ENCODE peak calls at places on chromosomes 5 and 9, in eight cellular contexts. A is stromal cell of bone marrow, M is glutamatergic neuron, Q is non-pigmented ciliary epithelial cell, Z is pons, F is transverse colon, B is WTC11, R is neural progenitor cell. I is an unnamed sample.

GRCh38 chr9:129610473-129611301 is 10.2 kb downstream of the C9orf50 start:
- DNase-seq in R (peak), Z (no peak), A (no peak), B (peak), Q (no peak), M (peak), F (peak), I (peak)

GRCh38 chr9:8895498-8896224 is 1096.1 kb upstream of the DMAC1 start:
- DNase-seq in A (peak), R (peak), Z (peak), Q (no peak), M (no peak), F (no peak), B (no peak), I (peak)

GRCh38 chr5:2841208-2841607 is 89.7 kb upstream of the IRX2 start:
- DNase-seq in Z (no peak), A (no peak), F (no peak), B (no peak), R (no peak), M (no peak), Q (no peak), I (no peak)

GRCh38 chr9:12640866-12641636 is 52.1 kb upstream of the TYRP1 start:
- DNase-seq in Z (no peak), R (no peak), Q (no peak), F (no peak), B (no peak), M (no peak), A (no peak), I (no peak)

GRCh38 chr9:121604242-121604641 is 47.2 kb upstream of the DAB2IP start:
- DNase-seq in F (no peak), A (no peak), B (no peak), M (no peak), Q (no peak), Z (peak), R (no peak), I (peak)

GRCh38 chr9:23779220-23779619 is 46.8 kb downstream of the ELAVL2 start:
- DNase-seq in Z (no peak), A (no peak), Q (no peak), M (no peak), F (peak), B (no peak), R (peak), I (peak)

GRCh38 chr9:31320507-31320906 is 1063.9 kb upstream of the ACO1 start:
- DNase-seq in M (no peak), Q (no peak), R (no peak), B (no peak), F (no peak), A (no peak), Z (no peak), I (no peak)

GRCh38 chr5:158599132-158599531 is 500.6 kb downstream of the EBF1 start:
- DNase-seq in M (no peak), Z (no peak), R (no peak), Q (peak), B (no peak), A (no peak), F (no peak), I (no peak)

GRCh38 chr5:93277001-93277400 is 304.0 kb downstream of the NR2F1-AS1 start:
- DNase-seq in Q (no peak), M (no peak), B (no peak), Z (no peak), A (no peak), R (no peak), F (no peak), I (no peak)

GRCh38 chr5:55816342-55816741 is 34.8 kb upstream of the IL31RA start:
- DNase-seq in A (peak), Z (no peak), Q (peak), R (no peak), B (no peak), M (no peak), F (no peak), I (no peak)

GRCh38 chr5:44499381-44499780 is 110.2 kb upstream of the FGF10 start:
- DNase-seq in B (no peak), Q (no peak), R (no peak), F (no peak), A (no peak), M (no peak), Z (no peak), I (no peak)

GRCh38 chr5:112346411-112347044 is 72.5 kb downstream of the EPB41L4A start:
- DNase-seq in M (no peak), Q (no peak), F (no peak), R (no peak), Z (no peak), B (no peak), A (no peak), I (no peak)

GRCh38 chr5:96718635-96719077 is 56.5 kb downstream of the CAST start:
- DNase-seq in R (no peak), Q (no peak), M (no peak), A (no peak), B (no peak), F (peak), Z (peak), I (no peak)

GRCh38 chr9:36987409-36987808 is 46.7 kb downstream of the PAX5 start:
- DNase-seq in Q (no peak), A (no peak), F (no peak), M (no peak), Z (no peak), R (no peak), B (no peak), I (no peak)

GRCh38 chr9:73199886-73200285 is 48.2 kb downstream of the ANXA1 start:
- DNase-seq in A (no peak), M (peak), B (peak), R (peak), Q (no peak), F (no peak), Z (no peak), I (peak)

GRCh38 chr9:18699749-18700148 is 225.8 kb downstream of the ADAMTSL1 start:
- DNase-seq in Z (no peak), R (no peak), F (no peak), M (no peak), A (no peak), Q (no peak), B (no peak), I (no peak)

GRCh38 chr5:178551059-178551458 is 39.1 kb downstream of the COL23A1 start:
- DNase-seq in Q (no peak), Z (peak), M (no peak), A (peak), F (no peak), B (no peak), R (no peak), I (no peak)

GRCh38 chr5:152864993-152865392 is 459.9 kb upstream of the NMUR2 start:
- DNase-seq in F (no peak), M (no peak), Z (no peak), A (no peak), B (no peak), R (peak), Q (no peak), I (no peak)

GRCh38 chr5:1652873-1653707 is 129.3 kb upstream of the LPCAT1 start:
- DNase-seq in B (no peak), M (no peak), Z (peak), F (no peak), Q (no peak), R (no peak), A (no peak), I (peak)

GRCh38 chr9:127865645-127866464 is 11.4 kb upstream of the ENG start:
- DNase-seq in M (no peak), Z (no peak), R (no peak), F (no peak), A (no peak), Q (no peak), B (no peak), I (no peak)

GRCh38 chr5:93891491-93892480 is 150.4 kb upstream of the POU5F2 start:
- DNase-seq in Q (no peak), F (no peak), Z (no peak), R (peak), M (no peak), B (no peak), A (no peak), I (no peak)

GRCh38 chr9:134945509-134946275 is 28.0 kb upstream of the FCN1 start:
- DNase-seq in Z (no peak), B (no peak), A (no peak), R (no peak), M (peak), Q (no peak), F (no peak), I (no peak)

GRCh38 chr5:141234109-141234508 is 11.0 kb downstream of the PCDHB14 start:
- DNase-seq in A (no peak), M (no peak), F (no peak), R (no peak), Q (no peak), B (peak), Z (no peak), I (no peak)

GRCh38 chr5:136001531-136001930 is 27.3 kb upstream of the TGFBI start:
- DNase-seq in A (no peak), R (peak), Q (no peak), Z (no peak), M (no peak), B (no peak), F (no peak), I (no peak)

GRCh38 chr9:87069690-87070089 is 122.4 kb upstream of the GAS1 start:
- DNase-seq in Z (no peak), R (no peak), A (peak), F (no peak), B (no peak), Q (no peak), M (no peak), I (no peak)

GRCh38 chr9:96391021-96391765 is 7.7 kb upstream of the SLC35D2 start:
- DNase-seq in A (no peak), F (peak), R (no peak), Q (no peak), B (no peak), Z (no peak), M (no peak), I (no peak)

GRCh38 chr9:136711751-136712689 is at the start of gene DIPK1B:
- DNase-seq in F (no peak), Z (no peak), M (peak), A (no peak), R (peak), B (peak), Q (no peak), I (no peak)

GRCh38 chr5:50440651-50441478 is at the start of gene EMB:
- DNase-seq in B (peak), Q (no peak), M (peak), A (peak), Z (no peak), F (peak), R (peak), I (peak)

GRCh38 chr5:59266410-59266809 is 627.1 kb downstream of the PDE4D start:
- DNase-seq in M (no peak), Z (no peak), R (no peak), F (no peak), B (no peak), A (no peak), Q (no peak), I (no peak)

GRCh38 chr9:121748080-121748479 is 96.6 kb downstream of the DAB2IP start:
- DNase-seq in R (no peak), Z (no peak), B (no peak), M (no peak), A (no peak), F (no peak), Q (no peak), I (no peak)

GRCh38 chr5:138077064-138077696 is 6.7 kb upstream of the WNT8A start:
- DNase-seq in R (peak), M (peak), Z (peak), B (peak), A (peak), F (peak), Q (peak), I (peak)

GRCh38 chr9:71941998-71942567 is 30.6 kb downstream of the C9orf85 start:
- DNase-seq in B (no peak), Z (peak), F (no peak), Q (no peak), R (no peak), A (no peak), M (no peak), I (no peak)